ENCODE peak calls at places on chromosomes 13 and 19, in five cellular contexts. B, U, G, E and P are unnamed samples.

GRCh38 chr19:49823472-49823871 is 5.4 kb downstream of the MED25 start:
- DNase-seq in B (no peak), G (no peak), E (no peak), U (no peak), P (no peak)

GRCh38 chr13:21225841-21226581 is 49.6 kb downstream of the MRPL57 start:
- DNase-seq in U (no peak), B (no peak), G (no peak), E (no peak), P (no peak)

GRCh38 chr13:30153871-30154426 is 153.4 kb downstream of the KATNAL1 start:
- DNase-seq in G (no peak), U (no peak), E (no peak), B (no peak), P (no peak)

GRCh38 chr19:10918359-10918758 is 10.1 kb downstream of the YIPF2 start:
- DNase-seq in G (no peak), E (no peak), B (no peak), U (no peak), P (no peak)

GRCh38 chr19:44808463-44809371 is at the start of gene BCAM:
- DNase-seq in U (no peak), E (no peak), G (peak; percentile 86), B (peak; percentile 84), P (peak; percentile 83)

GRCh38 chr13:30362869-30363268 is 55.5 kb upstream of the KATNAL1 start:
- DNase-seq in G (no peak), B (no peak), U (no peak), E (no peak), P (no peak)

GRCh38 chr19:53624776-53625540 is 6.8 kb upstream of the DPRX start:
- DNase-seq in E (no peak), U (no peak), B (no peak), G (no peak), P (no peak)

GRCh38 chr13:75830842-75831241 is 194.7 kb downstream of the LMO7 start:
- DNase-seq in B (no peak), E (no peak), G (no peak), U (peak; percentile 34), P (no peak)

GRCh38 chr13:40271931-40272775 is 394.3 kb downstream of the FOXO1 start:
- DNase-seq in G (no peak), B (peak; percentile 76), E (peak; percentile 39), U (peak; percentile 70), P (peak; percentile 53)

GRCh38 chr13:112331675-112332074 is 44.5 kb upstream of the SPACA7 start:
- DNase-seq in G (no peak), B (no peak), E (no peak), U (no peak), P (no peak)

GRCh38 chr13:29943301-29944085 is 93.1 kb upstream of the UBL3 start:
- DNase-seq in B (no peak), E (no peak), G (no peak), U (no peak), P (no peak)

GRCh38 chr13:50389726-50390125 is 374.5 kb downstream of the KCNRG start:
- DNase-seq in E (no peak), B (no peak), G (no peak), U (no peak), P (no peak)

GRCh38 chr13:46666727-46667456 is 113.9 kb downstream of the LRCH1 start:
- DNase-seq in B (no peak), U (no peak), G (no peak), E (no peak), P (no peak)

GRCh38 chr13:47976325-47976724 is 24.7 kb downstream of the SUCLA2 start:
- DNase-seq in E (no peak), G (no peak), B (no peak), U (no peak), P (no peak)

GRCh38 chr19:49400034-49400433 is 12.0 kb downstream of the KASH5 start:
- DNase-seq in B (no peak), G (no peak), E (no peak), U (no peak), P (no peak)

GRCh38 chr13:22744688-22745452 is 435.9 kb upstream of the SGCG start:
- DNase-seq in G (no peak), B (no peak), U (no peak), E (no peak), P (no peak)

GRCh38 chr13:26557393-26558073 is at the start of gene WASF3:
- DNase-seq in B (peak; percentile 95), U (peak; percentile 68), G (peak; percentile 95), E (no peak), P (peak; percentile 93)

GRCh38 chr19:38182536-38183210 is 41.3 kb downstream of the DPF1 start:
- DNase-seq in U (no peak), E (no peak), G (no peak), B (no peak), P (no peak)

GRCh38 chr13:76764429-76764828 is 121.8 kb downstream of the KCTD12 start:
- DNase-seq in B (peak; percentile 56), G (peak; percentile 50), U (no peak), E (no peak), P (peak; percentile 67)

GRCh38 chr19:30584121-30584520 is 211.9 kb downstream of the ZNF536 start:
- DNase-seq in B (no peak), E (no peak), U (no peak), G (no peak), P (no peak)

GRCh38 chr13:105611424-105611823 is 924.0 kb downstream of the EFNB2 start:
- DNase-seq in G (no peak), E (no peak), U (peak; percentile 9), B (no peak), P (no peak)

GRCh38 chr19:6721773-6722172 is 1.3 kb upstream of the C3 start:
- DNase-seq in E (no peak), U (no peak), G (no peak), B (no peak), P (no peak)

GRCh38 chr19:31518626-31519025 is 169.4 kb upstream of the TSHZ3 start:
- DNase-seq in B (no peak), G (no peak), U (no peak), E (no peak), P (no peak)

GRCh38 chr19:45121827-45122345 is 28.9 kb downstream of the PPP1R37 start:
- DNase-seq in E (no peak), B (no peak), U (no peak), G (no peak), P (no peak)

GRCh38 chr13:27406178-27406939 is 18.1 kb upstream of the GTF3A start:
- DNase-seq in B (no peak), E (no peak), G (no peak), U (no peak), P (no peak)

GRCh38 chr19:28374971-28375370 is 838.0 kb downstream of the UQCRFS1 start:
- DNase-seq in G (no peak), B (no peak), U (no peak), E (no peak), P (no peak)